ENCODE peak calls at places on chromosome 12, in four cellular contexts. H is activated naive CD4-positive, alpha-beta T cell treated with anti-CD3 and anti-CD28 coated beads, Interleukin-2, amount 10 ng/mL, durations not matched to agents 7 days and 5 days; M is RCC 7860; W is fibroblast of lung. K is an unnamed sample.

GRCh38 chr12:62683724-62684501 is 217.3 kb downstream of the MON2 start:
- DNase-seq in M (no peak), H (no peak), W (peak), K (no peak)

GRCh38 chr12:3227076-3227975 is 150.1 kb downstream of the TSPAN9 start:
- DNase-seq in W (no peak), H (no peak), M (no peak), K (no peak)

GRCh38 chr12:3869860-3870259 is 3.3 kb downstream of the PARP11 start:
- DNase-seq in W (no peak), M (no peak), H (peak), K (no peak)

GRCh38 chr12:54020587-54020969 is 7.7 kb upstream of the HOXC6 start:
- DNase-seq in H (no peak), W (no peak), M (no peak), K (no peak)

GRCh38 chr12:89309452-89309802 is 42.9 kb downstream of the DUSP6 start:
- DNase-seq in H (no peak), W (no peak), M (no peak), K (no peak)

GRCh38 chr12:124636138-124636968 is 68.9 kb upstream of the NCOR2 start:
- DNase-seq in H (peak), M (peak), W (peak), K (no peak)

GRCh38 chr12:47753021-47754001 is 5.4 kb downstream of the RAPGEF3 start:
- DNase-seq in M (no peak), H (no peak), W (no peak), K (no peak)

GRCh38 chr12:109731806-109732205 is 18.2 kb downstream of the FAM222A start:
- DNase-seq in H (no peak), W (no peak), M (no peak), K (no peak)

GRCh38 chr12:96635844-96636243 is 146.5 kb downstream of the CFAP54 start:
- DNase-seq in M (no peak), W (no peak), H (no peak), K (no peak)

GRCh38 chr12:27561535-27562350 is 37.7 kb downstream of the PPFIBP1 start:
- DNase-seq in W (no peak), H (no peak), M (no peak), K (no peak)

GRCh38 chr12:55728185-55728931 is 451 bp downstream of the CD63 start:
- DNase-seq in H (peak), W (peak), M (no peak), K (no peak)

GRCh38 chr12:47991106-47991550 is 13.1 kb downstream of the COL2A1 start:
- DNase-seq in M (no peak), H (no peak), W (no peak), K (no peak)

GRCh38 chr12:64665506-64665905 is 55.2 kb downstream of the RASSF3 start:
- DNase-seq in H (peak), W (no peak), M (no peak), K (no peak)

GRCh38 chr12:52618866-52619265 is 507 bp upstream of the KRT73 start:
- DNase-seq in W (no peak), H (peak), M (no peak), K (no peak)

GRCh38 chr12:49518914-49519573 is 19.8 kb upstream of the KCNH3 start:
- DNase-seq in M (no peak), W (peak), H (no peak), K (no peak)

GRCh38 chr12:3538691-3539030 is 47.7 kb downstream of the PRMT8 start:
- DNase-seq in M (no peak), H (no peak), W (no peak), K (no peak)

GRCh38 chr12:68011882-68012207 is 22.6 kb downstream of the IFNG-AS1 start:
- DNase-seq in W (no peak), M (no peak), H (no peak), K (no peak)

GRCh38 chr12:69350002-69350626 is 1.9 kb downstream of the LYZ start:
- DNase-seq in H (no peak), M (no peak), W (no peak), K (no peak)

GRCh38 chr12:100141998-100142850 is 450 bp downstream of the BLTP3B start:
- DNase-seq in W (no peak), H (peak), M (no peak), K (peak)

GRCh38 chr12:1801285-1801975 is 18.9 kb upstream of the LRTM2 start:
- DNase-seq in M (no peak), W (no peak), H (no peak), K (no peak)

GRCh38 chr12:25677180-25677937 is 124.3 kb upstream of the LMNTD1 start:
- DNase-seq in H (no peak), W (no peak), M (no peak), K (no peak)